ENCODE peak calls at places on chromosomes 13 and 19, in six cellular contexts. R is neural progenitor cell, G is H1, L is HCT116, Z is GM23248, D is mesenchymal stem cell. T is an unnamed sample.

GRCh38 chr13:107450931-107451330 is 764.4 kb downstream of the LIG4 start:
- DNase-seq in Z (peak; percentile 98), G (no peak), L (no peak), R (no peak), D (peak; percentile 99), T (no peak)

GRCh38 chr13:48110930-48111721 is 16.2 kb upstream of the MED4 start:
- DNase-seq in Z (no peak), D (no peak), G (no peak), L (no peak), R (no peak), T (peak; percentile 27)

GRCh38 chr19:53365899-53366493 is 491 bp downstream of the ZNF525 start:
- DNase-seq in R (peak; percentile 66), D (no peak), L (no peak), G (no peak), Z (peak; percentile 63), T (peak; percentile 57)

GRCh38 chr19:53871448-53871847 is 3.8 kb downstream of the MYADM start:
- DNase-seq in G (no peak), D (peak; percentile 51), R (no peak), L (no peak), Z (no peak), T (no peak)

GRCh38 chr13:100543872-100544602 is 44.6 kb downstream of the GGACT start:
- DNase-seq in R (no peak), D (no peak), L (no peak), Z (no peak), G (no peak), T (no peak)

GRCh38 chr19:7699422-7700127 is 2.4 kb downstream of the FCER2 start:
- DNase-seq in G (no peak), R (no peak), Z (peak; percentile 37), D (no peak), L (no peak), T (peak; percentile 31)

GRCh38 chr19:48543121-48543710 is 8.8 kb upstream of the SULT2B1 start:
- DNase-seq in D (peak; percentile 24), L (peak; percentile 53), Z (peak; percentile 82), R (no peak), G (no peak), T (peak; percentile 85)

GRCh38 chr19:42140125-42140754 is 8.0 kb upstream of the POU2F2 start:
- DNase-seq in Z (peak; percentile 86), G (peak; percentile 31), D (peak; percentile 75), L (no peak), R (peak; percentile 90), T (peak; percentile 39)

GRCh38 chr19:8307400-8307964 is 676 bp downstream of the CD320 start:
- DNase-seq in Z (peak; percentile 42), G (no peak), L (no peak), R (peak; percentile 49), D (no peak), T (no peak)

GRCh38 chr13:111143875-111144540 is 28.9 kb downstream of the ARHGEF7 start:
- DNase-seq in Z (peak; percentile 38), R (no peak), D (no peak), L (no peak), G (no peak), T (no peak)

GRCh38 chr13:43363156-43363918 is 340.0 kb downstream of the DNAJC15 start:
- DNase-seq in R (no peak), G (no peak), D (peak; percentile 79), Z (peak; percentile 70), L (no peak), T (no peak)

GRCh38 chr13:25252229-25252628 is 35.1 kb downstream of the MTMR6 start:
- DNase-seq in R (no peak), G (no peak), D (no peak), Z (no peak), L (no peak), T (no peak)

GRCh38 chr19:41700381-41701195 is 7.8 kb upstream of the CEACAM5 start:
- DNase-seq in L (no peak), R (no peak), G (no peak), Z (no peak), D (no peak), T (no peak)

GRCh38 chr13:40878321-40878720 is 88.9 kb downstream of the SLC25A15 start:
- DNase-seq in G (no peak), L (no peak), Z (no peak), D (no peak), R (no peak), T (peak; percentile 40)

GRCh38 chr13:84760956-84761355 is 878.7 kb upstream of the SLITRK1 start:
- DNase-seq in L (no peak), Z (no peak), D (no peak), G (no peak), R (no peak), T (no peak)

GRCh38 chr13:30325668-30326067 is 18.3 kb upstream of the KATNAL1 start:
- DNase-seq in L (no peak), G (no peak), Z (no peak), R (no peak), D (no peak), T (no peak)

GRCh38 chr13:50222569-50223332 is 207.5 kb downstream of the KCNRG start:
- DNase-seq in G (no peak), R (no peak), Z (peak; percentile 88), D (peak; percentile 62), L (no peak), T (peak; percentile 96)

GRCh38 chr13:89695343-89696257 is 1651.9 kb upstream of the MIR17HG start:
- DNase-seq in R (peak; percentile 60), G (peak; percentile 25), D (peak; percentile 65), L (peak; percentile 22), Z (peak; percentile 41), T (peak; percentile 44)

GRCh38 chr13:72290962-72291681 is 424.1 kb upstream of the DACH1 start:
- DNase-seq in G (peak; percentile 31), R (no peak), D (peak; percentile 38), L (peak; percentile 77), Z (no peak), T (peak; percentile 83)
- H3K4me2 ChIP-seq in G (peak overlapping the region; percentile 4), R (no peak overlapping the region), D (no peak overlapping the region), L (peak overlapping the region; percentile 38), Z (no peak overlapping the region), T (peak overlapping the region; percentile 58)

GRCh38 chr13:34640931-34641330 is 301.1 kb upstream of the NBEA start:
- DNase-seq in D (no peak), R (no peak), Z (no peak), L (no peak), G (no peak), T (no peak)

GRCh38 chr13:34640179-34640929 is 301.7 kb upstream of the NBEA start:
- DNase-seq in L (no peak), G (no peak), D (no peak), Z (no peak), R (peak; percentile 11), T (no peak)

GRCh38 chr13:34634443-34634842 is 307.6 kb upstream of the NBEA start:
- DNase-seq in G (no peak), Z (no peak), R (no peak), D (no peak), L (no peak), T (no peak)

DNA sequence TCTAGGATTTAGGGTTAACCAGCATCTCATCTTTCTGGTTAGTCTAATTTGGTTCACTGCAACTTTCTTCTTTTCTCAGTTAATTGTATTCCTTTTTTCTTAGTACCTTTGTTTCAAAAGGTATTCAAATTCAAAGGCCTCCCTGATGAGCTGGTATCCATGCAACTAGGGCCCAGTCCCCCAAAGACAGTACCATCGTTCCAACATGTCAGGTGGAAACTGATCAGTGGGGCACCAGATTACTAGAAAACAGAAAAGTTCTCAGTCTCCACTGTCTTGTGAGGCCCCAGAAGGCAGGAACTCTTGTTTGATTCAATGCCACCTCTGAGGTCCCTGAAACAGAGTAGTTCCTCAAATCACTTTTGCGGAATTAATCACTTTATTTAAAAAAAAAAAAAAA is 303.2 kb upstream of the NBEA start:
- DNase-seq in G (no peak), L (no peak), R (peak; percentile 30), Z (no peak), D (no peak), T (no peak)
- H3K27ac ChIP-seq in G (no peak overlapping the region), L (no peak overlapping the region), R (peak overlapping the region; percentile 26), Z (no peak overlapping the region), D (no peak overlapping the region), T (no peak overlapping the region)

DNA sequence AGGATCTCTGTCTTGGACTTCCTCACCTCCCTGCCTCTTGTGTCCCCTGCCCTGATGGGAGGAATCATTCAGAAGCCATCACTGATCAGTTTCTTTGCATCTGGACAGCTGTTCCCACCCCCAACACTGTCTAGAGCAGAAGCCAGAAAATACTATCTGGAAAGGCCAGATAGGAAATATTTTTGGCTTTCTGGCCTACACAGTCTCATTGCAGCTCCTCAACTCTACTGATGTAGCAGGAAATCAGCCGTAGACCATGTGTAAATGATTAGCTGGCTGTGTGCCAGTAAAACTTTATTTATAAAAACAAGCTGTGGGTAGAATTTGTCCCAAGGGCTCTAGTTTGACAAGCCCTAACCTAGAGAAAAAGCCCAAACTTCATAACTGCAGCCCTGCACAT is 5.6 kb downstream of the SIGLEC7 start:
- DNase-seq in D (no peak), G (no peak), Z (no peak), L (no peak), R (no peak), T (no peak)
- H3K4me2 ChIP-seq in D (no peak overlapping the region), G (no peak overlapping the region), Z (no peak overlapping the region), L (no peak overlapping the region), R (no peak overlapping the region), T (no peak overlapping the region)

GRCh38 chr13:113207890-113208423 is 512 bp downstream of the PCID2 start:
- DNase-seq in G (no peak), R (peak; percentile 76), L (no peak), Z (peak; percentile 83), D (peak; percentile 77), T (peak; percentile 38)

GRCh38 chr13:113203507-113204377 is 4.7 kb downstream of the PCID2 start:
- DNase-seq in Z (no peak), G (no peak), D (peak; percentile 93), L (no peak), R (no peak), T (no peak)

GRCh38 chr13:113204378-113204734 is 4.1 kb downstream of the PCID2 start:
- DNase-seq in L (no peak), R (no peak), Z (no peak), G (no peak), D (no peak), T (no peak)

GRCh38 chr13:113205428-113205931 is 3.0 kb downstream of the PCID2 start:
- DNase-seq in Z (peak; percentile 66), L (no peak), G (no peak), D (peak; percentile 44), R (no peak), T (no peak)

GRCh38 chr13:113202912-113203311 is 5.6 kb downstream of the PCID2 start:
- DNase-seq in R (no peak), L (no peak), D (no peak), G (no peak), Z (peak; percentile 12), T (no peak)
- H3K27ac ChIP-seq in R (no peak overlapping the region), L (no peak overlapping the region), D (no peak overlapping the region), G (no peak overlapping the region), Z (no peak overlapping the region), T (no peak overlapping the region)

DNA sequence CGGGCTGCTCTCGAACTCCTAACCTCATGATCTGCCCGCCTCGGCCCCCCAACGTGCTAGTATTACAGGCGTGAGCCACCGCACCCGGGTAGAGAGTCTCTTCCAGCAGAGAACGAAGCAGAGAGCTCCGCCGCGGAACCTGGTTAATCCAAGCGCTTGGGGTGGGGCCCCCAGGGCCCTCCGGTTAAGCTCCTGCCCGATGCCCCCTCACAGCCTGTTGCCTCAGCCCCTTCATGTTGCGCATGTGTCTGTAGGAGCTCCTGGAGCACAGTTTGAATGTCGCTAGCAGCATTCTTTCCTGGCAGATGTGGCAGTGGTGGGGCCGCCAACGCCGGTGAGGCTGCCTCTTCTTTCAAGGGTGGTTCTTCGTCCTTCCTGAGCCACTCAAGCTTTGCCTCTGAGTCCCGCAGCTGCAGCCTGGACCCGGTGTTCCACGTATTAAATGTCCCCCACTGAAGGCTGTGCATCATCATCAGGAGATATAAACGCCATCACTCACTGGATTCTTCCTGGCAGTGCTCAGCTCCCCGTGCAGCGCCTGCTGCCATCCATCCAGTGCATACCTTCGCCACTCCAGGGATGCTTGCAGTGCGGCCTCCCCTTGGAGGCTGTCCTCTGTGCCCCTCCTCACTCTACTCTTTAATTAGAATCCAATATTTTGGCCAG is 1919.3 kb downstream of the PCDH9 start:
- DNase-seq in R (no peak), D (no peak), L (no peak), Z (no peak), G (no peak), T (no peak)
- H3K4me2 ChIP-seq in R (no peak overlapping the region), D (no peak overlapping the region), L (no peak overlapping the region), Z (no peak overlapping the region), G (no peak overlapping the region), T (no peak overlapping the region)

T was measured in mammary epithelial cell.